ENCODE peak calls at places on chromosomes 7 and 10, in seven cellular contexts. M is GM12892, A is SW480, I is T1000, V is lower leg skin, E is GM23248, O is GM19239. F is an unnamed sample.

GRCh38 chr10:126058104-126058503 is 161.7 kb downstream of the FANK1 start:
- DNase-seq in E (no peak), I (no peak), M (no peak), O (no peak), A (no peak), V (no peak), F (no peak)

GRCh38 chr7:123070702-123071286 is 75.3 kb upstream of the TAS2R16 start:
- DNase-seq in I (no peak), M (no peak), V (no peak), O (no peak), A (no peak), E (peak), F (no peak)

GRCh38 chr10:92087750-92088395 is 164.3 kb downstream of the BTAF1 start:
- DNase-seq in V (no peak), I (peak), A (peak), E (peak), M (peak), O (peak), F (peak)

GRCh38 chr10:43585046-43585445 is 10.6 kb upstream of the ZNF239 start:
- DNase-seq in M (no peak), A (no peak), O (no peak), I (no peak), V (no peak), E (peak), F (no peak)

GRCh38 chr10:326894-327635 is 191.8 kb downstream of the ZMYND11 start:
- DNase-seq in V (peak), I (no peak), O (no peak), E (no peak), M (no peak), A (no peak), F (no peak)

GRCh38 chr7:102189756-102190155 is 96.9 kb upstream of the SH2B2 start:
- DNase-seq in O (no peak), M (no peak), V (no peak), I (no peak), A (no peak), E (no peak), F (no peak)

GRCh38 chr7:2939193-2939885 is 95.2 kb upstream of the GNA12 start:
- DNase-seq in O (no peak), V (peak), A (no peak), I (no peak), E (peak), M (no peak), F (no peak)

GRCh38 chr10:5589963-5590511 is 65.3 kb downstream of the CALML3 start:
- DNase-seq in O (no peak), V (no peak), M (no peak), E (peak), A (peak), I (peak), F (no peak)

GRCh38 chr7:94394399-94395140 is at the start of gene COL1A2:
- DNase-seq in E (peak), M (no peak), V (peak), I (no peak), O (no peak), A (no peak), F (no peak)